ENCODE peak calls at places on chromosomes 6 and 20, in eight cellular contexts. S is PC-3, E is MM.1S, Y is Peyer's patch, M is adrenal gland, O is lung, G is breast epithelium, V is mucosa of descending colon. P is an unnamed sample.
A peak's percentile ranks its signal among the peaks of the same experiment; 100 is the strongest.

GRCh38 chr6:13445005-13445743 is 42.2 kb downstream of the GFOD1 start:
- DNase-seq in O (peak; percentile 36), M (peak; percentile 62), Y (peak; percentile 81), G (peak; percentile 54), S (no peak), V (peak; percentile 83), E (no peak), P (peak; percentile 56)

GRCh38 chr6:140050232-140050995 is 676.0 kb upstream of the CITED2 start:
- DNase-seq in E (no peak), Y (no peak), M (peak; percentile 19), V (no peak), S (peak; percentile 22), G (no peak), O (no peak), P (peak; percentile 43)

GRCh38 chr6:127618729-127619128 is 41.8 kb downstream of the C6orf58 start:
- DNase-seq in E (no peak), O (no peak), V (no peak), M (no peak), S (peak; percentile 94), G (no peak), Y (no peak), P (no peak)

GRCh38 chr6:79134699-79135474 is 56.8 kb upstream of the PHIP start:
- DNase-seq in O (no peak), Y (no peak), V (no peak), G (no peak), M (no peak), E (no peak), S (no peak), P (no peak)

GRCh38 chr6:152270301-152270925 is 366.7 kb downstream of the SYNE1 start:
- DNase-seq in Y (no peak), M (no peak), S (peak; percentile 61), G (no peak), E (no peak), O (no peak), V (no peak), P (no peak)

GRCh38 chr6:82906951-82907350 is 158.7 kb downstream of the UBE3D start:
- DNase-seq in Y (no peak), S (peak; percentile 70), M (no peak), E (no peak), O (no peak), G (no peak), V (no peak), P (no peak)

GRCh38 chr6:145756170-145756662 is 20.9 kb upstream of the EPM2A start:
- DNase-seq in O (peak; percentile 63), S (peak; percentile 53), G (peak; percentile 27), M (peak; percentile 63), E (no peak), Y (no peak), V (no peak), P (no peak)

GRCh38 chr20:6769953-6770831 is 2.7 kb downstream of the BMP2 start:
- DNase-seq in G (no peak), Y (peak; percentile 72), V (peak; percentile 81), S (no peak), E (no peak), M (peak; percentile 13), O (peak; percentile 52), P (peak; percentile 23)

GRCh38 chr6:46972521-46972920 is 50.8 kb upstream of the ADGRF5 start:
- DNase-seq in M (no peak), G (no peak), V (no peak), Y (no peak), E (no peak), S (no peak), O (no peak), P (no peak)

GRCh38 chr6:34553146-34553545 is 3.0 kb downstream of the SPDEF start:
- DNase-seq in Y (no peak), O (no peak), M (no peak), G (no peak), V (no peak), E (no peak), S (peak; percentile 51), P (no peak)

GRCh38 chr6:7108196-7108963 is 619 bp downstream of the RREB1 start:
- DNase-seq in S (peak; percentile 49), O (peak; percentile 58), Y (peak; percentile 79), V (peak; percentile 78), M (peak; percentile 64), G (peak; percentile 35), E (peak; percentile 19), P (peak; percentile 66)

GRCh38 chr20:32980131-32980941 is 23.9 kb downstream of the SUN5 start:
- DNase-seq in V (no peak), M (no peak), E (no peak), Y (peak; percentile 15), G (no peak), S (no peak), O (no peak), P (no peak)

GRCh38 chr6:73024598-73024997 is 200.7 kb downstream of the KHDC1L start:
- DNase-seq in S (peak; percentile 74), G (no peak), M (no peak), O (no peak), Y (no peak), E (no peak), V (no peak), P (no peak)

GRCh38 chr20:1434571-1435336 is 31.9 kb downstream of the NSFL1C start:
- DNase-seq in Y (no peak), S (peak; percentile 88), M (peak; percentile 35), O (peak; percentile 50), E (peak; percentile 93), V (no peak), G (no peak), P (no peak)

GRCh38 chr6:108242721-108243120 is 18.1 kb downstream of the SNX3 start:
- DNase-seq in G (no peak), V (no peak), O (no peak), S (no peak), M (no peak), Y (no peak), E (no peak), P (no peak)

GRCh38 chr6:149940673-149940984 is 1.2 kb upstream of the ULBP2 start:
- DNase-seq in S (no peak), V (no peak), E (no peak), G (no peak), M (no peak), O (no peak), Y (no peak), P (no peak)

DNA sequence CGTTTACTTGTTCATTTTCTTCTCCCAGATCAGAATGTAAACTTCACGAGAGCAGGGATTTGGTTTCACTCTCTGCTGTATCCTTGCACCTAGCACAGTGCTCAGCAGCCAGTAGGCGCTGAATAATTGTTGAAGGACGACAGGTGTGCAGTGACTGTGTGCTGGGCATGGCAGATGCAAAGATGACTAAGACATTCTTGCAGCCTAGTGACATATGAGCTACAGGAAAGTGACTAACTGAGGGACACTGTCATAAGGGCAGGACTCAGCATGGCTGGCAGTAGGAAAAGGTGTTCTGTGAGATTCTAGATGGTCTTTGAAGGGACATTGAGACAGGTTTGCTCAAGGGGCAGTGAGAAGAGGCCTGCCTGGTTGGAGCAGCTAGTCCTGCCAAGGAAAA is 4.0 kb upstream of the B4GALT5 start:
- DNase-seq in E (peak; percentile 21), V (no peak), Y (no peak), O (no peak), G (no peak), M (peak; percentile 22), S (peak; percentile 83), P (no peak)
- TF ChIP-seq CTCF in E (no peak), V (no peak), Y (peak; percentile 22), O (no peak), G (no peak), M (no peak), S (no peak), P (no peak)

GRCh38 chr20:35602851-35603495 is 12.7 kb upstream of the SPAG4 start:
- DNase-seq in M (no peak), V (no peak), E (no peak), Y (peak; percentile 33), G (no peak), O (no peak), S (no peak), P (no peak)

GRCh38 chr20:35600176-35600995 is 15.2 kb upstream of the SPAG4 start:
- DNase-seq in M (no peak), V (no peak), Y (peak; percentile 46), O (no peak), G (no peak), S (no peak), E (no peak), P (no peak)

GRCh38 chr20:35601021-35601973 is 14.3 kb upstream of the SPAG4 start:
- DNase-seq in O (peak; percentile 79), S (no peak), G (peak; percentile 68), Y (peak; percentile 82), M (peak; percentile 79), V (peak; percentile 86), E (peak; percentile 74), P (peak; percentile 80)

GRCh38 chr20:35603695-35604443 is 11.8 kb upstream of the SPAG4 start:
- DNase-seq in M (no peak), O (no peak), G (no peak), S (no peak), V (no peak), Y (no peak), E (no peak), P (no peak)

DNA sequence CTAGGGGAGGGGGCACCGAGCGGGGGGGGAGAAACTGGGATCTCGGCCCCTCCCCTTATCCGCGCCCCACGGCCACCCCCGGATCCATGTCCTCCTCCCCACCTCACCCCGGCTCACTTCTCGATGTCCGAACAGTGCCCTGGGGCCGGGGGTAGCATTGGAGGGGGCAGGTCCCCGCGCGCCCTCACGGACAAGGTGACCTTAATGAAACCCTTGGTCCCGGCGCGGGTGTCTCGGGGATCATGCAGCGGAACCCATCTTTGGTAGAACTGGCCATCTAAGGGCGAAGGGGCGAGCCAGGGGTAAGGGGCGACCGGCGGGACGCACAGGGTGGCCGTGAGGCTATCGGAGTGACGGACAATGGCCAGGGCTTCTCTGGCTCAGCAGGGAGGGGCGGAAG is 13.6 kb upstream of the SPAG4 start:
- DNase-seq in M (no peak), G (no peak), Y (no peak), V (no peak), E (no peak), O (no peak), S (no peak), P (no peak)
- H3K4me3 ChIP-seq in M (peak overlapping the region; percentile 18), G (peak overlapping the region; percentile 43), Y (peak overlapping the region; percentile 56), V (no peak overlapping the region), E (peak overlapping the region; percentile 52), O (no peak overlapping the region), S (no peak overlapping the region), P (peak overlapping the region; percentile 43)

GRCh38 chr6:157516319-157517026 is 135.5 kb downstream of the ZDHHC14 start:
- DNase-seq in O (no peak), V (no peak), Y (no peak), E (no peak), S (no peak), G (no peak), M (no peak), P (no peak)
- H3K4me1 ChIP-seq in O (no peaks in the 10 kb centered on the region), V (no peaks in the 10 kb centered on the region), Y (no peaks in the 10 kb centered on the region), E (no peaks in the 10 kb centered on the region), S (peaks cover 8% of the 10 kb centered on the region), G (no peaks in the 10 kb centered on the region), M (no peaks in the 10 kb centered on the region), P (peaks cover 14% of the 10 kb centered on the region)

DNA sequence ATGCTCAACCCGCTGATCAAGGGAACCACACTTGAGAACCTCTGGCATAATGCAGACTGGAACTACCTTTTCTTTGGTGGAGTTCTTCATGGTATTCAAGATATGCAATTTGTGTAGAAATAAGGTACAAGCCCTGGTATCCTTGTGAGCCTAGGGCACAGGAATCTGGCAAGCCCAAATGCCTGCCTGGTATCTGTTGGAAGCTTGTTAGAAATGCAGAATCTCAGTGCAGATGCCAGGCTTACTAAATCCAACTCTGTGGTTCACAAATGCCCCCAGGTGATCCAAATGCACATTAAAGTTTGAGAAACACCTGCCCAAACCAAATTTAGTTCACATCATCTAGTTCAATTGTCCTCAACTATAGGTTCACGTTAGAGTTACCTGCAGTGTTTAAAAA is 159.8 kb upstream of the LAMP5 start:
- DNase-seq in O (no peak), M (no peak), E (no peak), Y (no peak), V (no peak), S (no peak), G (no peak), P (no peak)
- TF ChIP-seq CTCF in O (no peak), M (no peak), E (no peak), Y (no peak), V (no peak), S (no peak), G (no peak), P (no peak)